ENCODE peak calls at places on chromosomes 1 and 21, in seven cellular contexts. One of them, this sample, is unnamed.

GRCh38 chr1:172005856-172006255 is 164.6 kb downstream of the DNM3 start:
- DNase-seq in Calu3: peak
- DNase-seq in frontal cortex: no peak
- DNase-seq in EL: peak
- DNase-seq in mucosa of gallbladder: peak
- DNase-seq in endothelial cell: no peak
- DNase-seq in AG09309: no peak
- DNase-seq in this sample: peak

GRCh38 chr1:52127181-52128175 is 14.4 kb upstream of the ZFYVE9 start:
- DNase-seq in endothelial cell: peak
- DNase-seq in AG09309: no peak
- DNase-seq in EL: peak
- DNase-seq in frontal cortex: no peak
- DNase-seq in Calu3: peak
- DNase-seq in mucosa of gallbladder: peak
- DNase-seq in this sample: peak

GRCh38 chr21:45846373-45847160 is 135.0 kb upstream of the COL6A1 start:
- DNase-seq in AG09309: no peak
- DNase-seq in endothelial cell: no peak
- DNase-seq in mucosa of gallbladder: no peak
- DNase-seq in frontal cortex: no peak
- DNase-seq in EL: no peak
- DNase-seq in Calu3: no peak
- DNase-seq in this sample: no peak

GRCh38 chr1:10628685-10629084 is 153.9 kb downstream of the PEX14 start:
- DNase-seq in endothelial cell: no peak
- DNase-seq in frontal cortex: peak
- DNase-seq in mucosa of gallbladder: peak
- DNase-seq in AG09309: no peak
- DNase-seq in EL: no peak
- DNase-seq in Calu3: no peak
- DNase-seq in this sample: no peak

GRCh38 chr21:39525601-39526000 is 73.8 kb downstream of the SH3BGR start:
- DNase-seq in mucosa of gallbladder: no peak
- DNase-seq in frontal cortex: no peak
- DNase-seq in AG09309: no peak
- DNase-seq in EL: no peak
- DNase-seq in Calu3: no peak
- DNase-seq in endothelial cell: no peak
- DNase-seq in this sample: no peak

GRCh38 chr1:2322065-2322571 is 69.2 kb downstream of the MORN1 start:
- DNase-seq in frontal cortex: peak
- DNase-seq in EL: peak
- DNase-seq in mucosa of gallbladder: peak
- DNase-seq in Calu3: peak
- DNase-seq in endothelial cell: no peak
- DNase-seq in AG09309: peak
- DNase-seq in this sample: peak

GRCh38 chr1:41547781-41548560 is 63.5 kb upstream of the EDN2 start:
- DNase-seq in AG09309: no peak
- DNase-seq in EL: no peak
- DNase-seq in endothelial cell: no peak
- DNase-seq in Calu3: no peak
- DNase-seq in mucosa of gallbladder: no peak
- DNase-seq in frontal cortex: no peak
- DNase-seq in this sample: no peak

GRCh38 chr1:15740833-15741182 is 1.5 kb upstream of the TMEM82 start:
- DNase-seq in EL: no peak
- DNase-seq in endothelial cell: no peak
- DNase-seq in Calu3: no peak
- DNase-seq in frontal cortex: no peak
- DNase-seq in mucosa of gallbladder: no peak
- DNase-seq in AG09309: no peak
- DNase-seq in this sample: no peak

GRCh38 chr1:53517821-53518352 is 58.7 kb downstream of the DMRTB1 start:
- DNase-seq in mucosa of gallbladder: no peak
- DNase-seq in frontal cortex: no peak
- DNase-seq in endothelial cell: no peak
- DNase-seq in Calu3: no peak
- DNase-seq in AG09309: no peak
- DNase-seq in EL: no peak
- DNase-seq in this sample: no peak

GRCh38 chr1:20719261-20719660 is 1.5 kb upstream of the KIF17 start:
- DNase-seq in mucosa of gallbladder: no peak
- DNase-seq in Calu3: no peak
- DNase-seq in AG09309: no peak
- DNase-seq in endothelial cell: no peak
- DNase-seq in frontal cortex: no peak
- DNase-seq in EL: no peak
- DNase-seq in this sample: no peak

GRCh38 chr21:33811147-33812024 is 104.2 kb downstream of the ATP5PO start:
- DNase-seq in endothelial cell: no peak
- DNase-seq in AG09309: no peak
- DNase-seq in mucosa of gallbladder: no peak
- DNase-seq in frontal cortex: no peak
- DNase-seq in EL: no peak
- DNase-seq in Calu3: no peak
- DNase-seq in this sample: no peak

GRCh38 chr21:16514316-16514715 is 784.5 kb downstream of the USP25 start:
- DNase-seq in AG09309: no peak
- DNase-seq in Calu3: no peak
- DNase-seq in endothelial cell: no peak
- DNase-seq in frontal cortex: no peak
- DNase-seq in mucosa of gallbladder: no peak
- DNase-seq in EL: no peak
- DNase-seq in this sample: no peak

GRCh38 chr1:27992271-27992670 is 32.5 kb downstream of the XKR8 start:
- DNase-seq in endothelial cell: peak
- DNase-seq in Calu3: no peak
- DNase-seq in frontal cortex: no peak
- DNase-seq in mucosa of gallbladder: no peak
- DNase-seq in AG09309: no peak
- DNase-seq in EL: no peak
- DNase-seq in this sample: no peak

GRCh38 chr1:206911064-206911663 is 10.6 kb downstream of the FCMR start:
- DNase-seq in Calu3: peak
- DNase-seq in mucosa of gallbladder: peak
- DNase-seq in EL: peak
- DNase-seq in AG09309: peak
- DNase-seq in endothelial cell: peak
- DNase-seq in frontal cortex: no peak
- DNase-seq in this sample: peak

GRCh38 chr1:25971044-25971881 is 26.6 kb downstream of the PAFAH2 start:
- DNase-seq in AG09309: no peak
- DNase-seq in Calu3: no peak
- DNase-seq in endothelial cell: no peak
- DNase-seq in frontal cortex: no peak
- DNase-seq in EL: no peak
- DNase-seq in mucosa of gallbladder: no peak
- DNase-seq in this sample: no peak

GRCh38 chr1:227170361-227171166 is 147.7 kb downstream of the CDC42BPA start:
- DNase-seq in EL: peak
- DNase-seq in mucosa of gallbladder: no peak
- DNase-seq in frontal cortex: no peak
- DNase-seq in AG09309: peak
- DNase-seq in endothelial cell: no peak
- DNase-seq in Calu3: no peak
- DNase-seq in this sample: peak

GRCh38 chr1:16090076-16090826 is 16.8 kb upstream of the FAM131C start:
- DNase-seq in AG09309: no peak
- DNase-seq in mucosa of gallbladder: no peak
- DNase-seq in EL: no peak
- DNase-seq in Calu3: no peak
- DNase-seq in endothelial cell: no peak
- DNase-seq in frontal cortex: no peak
- DNase-seq in this sample: no peak

GRCh38 chr1:38508272-38508671 is 351.3 kb downstream of the RRAGC start:
- DNase-seq in EL: no peak
- DNase-seq in frontal cortex: no peak
- DNase-seq in AG09309: no peak
- DNase-seq in Calu3: no peak
- DNase-seq in endothelial cell: no peak
- DNase-seq in mucosa of gallbladder: no peak
- DNase-seq in this sample: no peak

GRCh38 chr1:43600033-43601020 is 49.6 kb upstream of the KDM4A start:
- DNase-seq in AG09309: no peak
- DNase-seq in mucosa of gallbladder: no peak
- DNase-seq in endothelial cell: no peak
- DNase-seq in frontal cortex: no peak
- DNase-seq in Calu3: no peak
- DNase-seq in EL: no peak
- DNase-seq in this sample: no peak

GRCh38 chr1:8116892-8117262 is 90.8 kb upstream of the ERRFI1 start:
- DNase-seq in endothelial cell: no peak
- DNase-seq in Calu3: no peak
- DNase-seq in mucosa of gallbladder: peak
- DNase-seq in frontal cortex: no peak
- DNase-seq in EL: peak
- DNase-seq in AG09309: no peak
- DNase-seq in this sample: no peak

GRCh38 chr1:196481616-196482015 is 126.6 kb downstream of the KCNT2 start:
- DNase-seq in EL: peak
- DNase-seq in frontal cortex: no peak
- DNase-seq in endothelial cell: no peak
- DNase-seq in AG09309: no peak
- DNase-seq in mucosa of gallbladder: no peak
- DNase-seq in Calu3: no peak
- DNase-seq in this sample: peak

GRCh38 chr1:100045206-100045605 is 75.4 kb downstream of the SLC35A3 start:
- DNase-seq in frontal cortex: no peak
- DNase-seq in mucosa of gallbladder: no peak
- DNase-seq in Calu3: no peak
- DNase-seq in endothelial cell: no peak
- DNase-seq in AG09309: no peak
- DNase-seq in EL: no peak
- DNase-seq in this sample: no peak

GRCh38 chr21:45016031-45016430 is 58.3 kb upstream of the ADARB1 start:
- DNase-seq in Calu3: no peak
- DNase-seq in endothelial cell: no peak
- DNase-seq in EL: no peak
- DNase-seq in AG09309: no peak
- DNase-seq in mucosa of gallbladder: no peak
- DNase-seq in frontal cortex: no peak
- DNase-seq in this sample: no peak

GRCh38 chr1:8911416-8912309 is 33.2 kb upstream of the ENO1 start:
- DNase-seq in Calu3: no peak
- DNase-seq in mucosa of gallbladder: no peak
- DNase-seq in EL: no peak
- DNase-seq in endothelial cell: no peak
- DNase-seq in frontal cortex: no peak
- DNase-seq in AG09309: no peak
- DNase-seq in this sample: no peak

GRCh38 chr1:53413175-53414001 is 45.8 kb upstream of the DMRTB1 start:
- DNase-seq in AG09309: peak
- DNase-seq in EL: peak
- DNase-seq in endothelial cell: no peak
- DNase-seq in Calu3: no peak
- DNase-seq in mucosa of gallbladder: no peak
- DNase-seq in frontal cortex: no peak
- DNase-seq in this sample: peak

GRCh38 chr1:204299828-204300365 is 59.8 kb downstream of the PLEKHA6 start:
- DNase-seq in frontal cortex: no peak
- DNase-seq in mucosa of gallbladder: no peak
- DNase-seq in EL: no peak
- DNase-seq in Calu3: no peak
- DNase-seq in AG09309: no peak
- DNase-seq in endothelial cell: no peak
- DNase-seq in this sample: no peak

GRCh38 chr1:117096871-117097842 is 24.4 kb downstream of the TRIM45 start:
- DNase-seq in endothelial cell: no peak
- DNase-seq in mucosa of gallbladder: no peak
- DNase-seq in Calu3: no peak
- DNase-seq in EL: peak
- DNase-seq in AG09309: no peak
- DNase-seq in frontal cortex: no peak
- DNase-seq in this sample: peak

GRCh38 chr1:6507461-6507911 is 16.0 kb upstream of the PLEKHG5 start:
- DNase-seq in frontal cortex: peak
- DNase-seq in EL: no peak
- DNase-seq in AG09309: no peak
- DNase-seq in mucosa of gallbladder: no peak
- DNase-seq in Calu3: no peak
- DNase-seq in endothelial cell: no peak
- DNase-seq in this sample: no peak

GRCh38 chr1:151047591-151047924 is at the start of gene C1orf56:
- DNase-seq in EL: peak
- DNase-seq in AG09309: no peak
- DNase-seq in Calu3: peak
- DNase-seq in mucosa of gallbladder: peak
- DNase-seq in endothelial cell: peak
- DNase-seq in frontal cortex: peak
- DNase-seq in this sample: peak

GRCh38 chr1:193457676-193458075 is 271.3 kb upstream of the B3GALT2 start:
- DNase-seq in frontal cortex: no peak
- DNase-seq in EL: peak
- DNase-seq in mucosa of gallbladder: no peak
- DNase-seq in AG09309: no peak
- DNase-seq in endothelial cell: no peak
- DNase-seq in Calu3: no peak
- DNase-seq in this sample: peak

GRCh38 chr1:223363057-223363855 is 720 bp downstream of the SUSD4 start:
- DNase-seq in EL: peak
- DNase-seq in mucosa of gallbladder: no peak
- DNase-seq in frontal cortex: peak
- DNase-seq in endothelial cell: peak
- DNase-seq in Calu3: peak
- DNase-seq in AG09309: no peak
- DNase-seq in this sample: peak